ENCODE peak calls at places on chromosomes 6 and 20, in nine cellular contexts. I, W, J, E, U, C, H, K and O are unnamed samples.

GRCh38 chr20:48846516-48847492 is 19.0 kb upstream of the PREX1 start:
- DNase-seq in H (no peak), C (no peak), I (no peak), K (no peak), W (peak; percentile 84), E (no peak), U (no peak), J (no peak), O (no peak)

GRCh38 chr20:62583424-62583920 is 58.8 kb upstream of the SLCO4A1 start:
- DNase-seq in H (no peak), W (no peak), J (no peak), U (no peak), K (no peak), E (no peak), C (no peak), I (no peak), O (no peak)

GRCh38 chr6:13065596-13065995 is 262.7 kb downstream of the TBC1D7 start:
- DNase-seq in K (no peak), W (no peak), U (no peak), E (no peak), H (no peak), J (no peak), C (no peak), I (no peak), O (no peak)

GRCh38 chr6:7229376-7230326 is 83.3 kb downstream of the SSR1 start:
- DNase-seq in H (no peak), K (no peak), J (no peak), C (no peak), I (no peak), U (no peak), W (no peak), E (no peak), O (no peak)

GRCh38 chr6:34957184-34957904 is 68.3 kb downstream of the ANKS1A start:
- DNase-seq in H (no peak), W (no peak), I (no peak), K (no peak), E (no peak), C (no peak), U (no peak), J (no peak), O (no peak)

GRCh38 chr6:138160329-138161117 is 1.2 kb upstream of the ARFGEF3 start:
- DNase-seq in C (no peak), J (no peak), W (no peak), E (no peak), K (no peak), I (no peak), H (no peak), U (no peak), O (peak; percentile 75)

GRCh38 chr6:169886631-169887227 is 135.3 kb downstream of the ERMARD start:
- DNase-seq in E (no peak), H (no peak), K (no peak), C (no peak), I (no peak), J (no peak), W (no peak), U (no peak), O (no peak)

GRCh38 chr6:105359419-105360366 is 43.2 kb downstream of the PREP start:
- DNase-seq in W (no peak), C (no peak), K (no peak), I (peak; percentile 93), H (peak; percentile 94), E (peak; percentile 85), J (no peak), U (no peak), O (no peak)

GRCh38 chr6:101716810-101717209 is 323.3 kb downstream of the GRIK2 start:
- DNase-seq in W (no peak), U (no peak), J (no peak), C (no peak), K (no peak), I (no peak), E (no peak), H (no peak), O (no peak)

GRCh38 chr6:154488802-154489437 is 21.6 kb downstream of the CNKSR3 start:
- DNase-seq in W (no peak), I (peak; percentile 31), H (no peak), J (no peak), U (no peak), C (no peak), K (no peak), E (peak; percentile 51), O (peak; percentile 15)

GRCh38 chr6:157762636-157763035 is 60.4 kb upstream of the SNX9 start:
- DNase-seq in U (no peak), J (peak; percentile 23), H (no peak), C (no peak), W (peak; percentile 34), K (no peak), E (no peak), I (no peak), O (no peak)

GRCh38 chr6:126143650-126144260 is 157.4 kb downstream of the TRMT11 start:
- DNase-seq in U (no peak), K (no peak), W (no peak), I (no peak), J (no peak), C (no peak), E (no peak), H (no peak), O (no peak)

GRCh38 chr6:127207591-127208120 is 59.0 kb upstream of the RNF146 start:
- DNase-seq in K (no peak), E (peak; percentile 39), C (no peak), W (no peak), U (no peak), J (no peak), H (peak; percentile 10), I (no peak), O (no peak)

GRCh38 chr20:20237093-20237959 is 130.6 kb upstream of the INSM1 start:
- DNase-seq in W (peak; percentile 58), E (peak; percentile 21), U (no peak), I (peak; percentile 29), C (no peak), K (no peak), H (peak; percentile 22), J (peak; percentile 20), O (no peak)

GRCh38 chr6:626236-626635 is 30.7 kb downstream of the HUS1B start:
- DNase-seq in U (no peak), C (no peak), E (peak; percentile 59), J (no peak), W (no peak), K (no peak), H (no peak), I (no peak), O (no peak)

GRCh38 chr6:35725721-35726438 is 11.0 kb upstream of the ARMC12 start:
- DNase-seq in U (no peak), E (peak; percentile 39), K (no peak), I (peak; percentile 75), J (no peak), C (no peak), W (peak; percentile 85), H (no peak), O (no peak)

GRCh38 chr20:49814057-49814675 is 1.5 kb downstream of the SLC9A8 start:
- DNase-seq in I (peak; percentile 37), W (peak; percentile 38), J (no peak), H (peak; percentile 41), U (no peak), C (no peak), E (no peak), K (no peak), O (no peak)

DNA sequence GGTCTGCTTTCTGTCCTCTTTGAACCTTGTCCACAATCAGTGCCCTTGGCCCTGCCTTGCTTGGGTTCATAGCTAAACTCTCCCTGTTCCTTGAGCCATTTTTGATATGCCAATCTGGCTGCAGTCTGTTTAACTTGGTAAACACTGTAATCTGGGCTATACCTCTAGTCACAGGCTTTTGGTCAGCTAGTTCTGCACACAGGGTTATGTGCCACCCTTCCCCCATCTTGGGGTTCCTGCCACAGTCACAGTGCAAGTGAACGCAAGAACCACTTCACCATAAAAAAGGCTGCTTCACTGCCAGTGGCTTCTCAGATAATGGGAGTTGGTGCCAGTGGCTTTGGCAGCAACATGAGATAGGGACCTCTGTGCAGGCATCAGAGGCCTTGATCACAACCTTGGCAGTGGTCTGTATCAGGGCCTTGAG is 10.9 kb upstream of the ATRN start:
- DNase-seq in H (no peak), C (no peak), W (no peak), U (no peak), K (no peak), J (no peak), E (no peak), I (no peak), O (no peak)
- H3K4me3 ChIP-seq in H (no peak overlapping the region), C (no peak overlapping the region), W (no peak overlapping the region), U (no peak overlapping the region), K (no peak overlapping the region), J (no peak overlapping the region), E (no peak overlapping the region), I (no peak overlapping the region), O (no peak overlapping the region)

GRCh38 chr6:29825848-29826247 is 1.8 kb upstream of the HLA-G start:
- DNase-seq in I (peak; percentile 21), J (no peak), U (no peak), C (no peak), E (no peak), K (no peak), W (no peak), H (no peak), O (no peak)
- H3K4me3 ChIP-seq in I (no peak overlapping the region), J (no peak overlapping the region), U (no peak overlapping the region), C (no peak overlapping the region), E (no peak overlapping the region), K (no peak overlapping the region), W (no peak overlapping the region), H (no peak overlapping the region), O (no peak overlapping the region)

DNA sequence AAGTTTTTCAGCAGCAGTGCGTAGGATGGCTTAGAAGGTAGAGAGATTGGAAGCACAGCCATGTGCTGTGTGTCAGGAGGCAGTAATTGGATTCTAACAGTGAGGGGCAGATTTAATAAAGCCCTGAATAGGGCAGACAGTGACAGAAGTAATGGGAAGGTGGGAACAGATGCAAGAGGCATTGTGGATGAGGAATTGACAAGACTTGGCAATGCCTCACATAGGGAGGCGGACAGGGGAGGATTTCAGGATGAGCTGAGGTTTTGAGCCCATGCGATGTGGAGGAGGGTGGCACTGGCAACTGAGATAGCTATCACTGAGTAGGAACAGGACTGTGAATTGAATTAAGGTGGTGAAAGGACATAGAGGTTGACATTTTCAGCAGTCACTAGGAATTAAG is 262.2 kb upstream of the FLRT3 start:
- DNase-seq in K (no peak), E (no peak), U (no peak), C (no peak), I (no peak), J (no peak), H (no peak), W (no peak), O (no peak)
- H3K4me3 ChIP-seq in K (no peak overlapping the region), E (no peak overlapping the region), U (no peak overlapping the region), C (no peak overlapping the region), I (no peak overlapping the region), J (no peak overlapping the region), H (no peak overlapping the region), W (no peak overlapping the region), O (no peak overlapping the region)

DNA sequence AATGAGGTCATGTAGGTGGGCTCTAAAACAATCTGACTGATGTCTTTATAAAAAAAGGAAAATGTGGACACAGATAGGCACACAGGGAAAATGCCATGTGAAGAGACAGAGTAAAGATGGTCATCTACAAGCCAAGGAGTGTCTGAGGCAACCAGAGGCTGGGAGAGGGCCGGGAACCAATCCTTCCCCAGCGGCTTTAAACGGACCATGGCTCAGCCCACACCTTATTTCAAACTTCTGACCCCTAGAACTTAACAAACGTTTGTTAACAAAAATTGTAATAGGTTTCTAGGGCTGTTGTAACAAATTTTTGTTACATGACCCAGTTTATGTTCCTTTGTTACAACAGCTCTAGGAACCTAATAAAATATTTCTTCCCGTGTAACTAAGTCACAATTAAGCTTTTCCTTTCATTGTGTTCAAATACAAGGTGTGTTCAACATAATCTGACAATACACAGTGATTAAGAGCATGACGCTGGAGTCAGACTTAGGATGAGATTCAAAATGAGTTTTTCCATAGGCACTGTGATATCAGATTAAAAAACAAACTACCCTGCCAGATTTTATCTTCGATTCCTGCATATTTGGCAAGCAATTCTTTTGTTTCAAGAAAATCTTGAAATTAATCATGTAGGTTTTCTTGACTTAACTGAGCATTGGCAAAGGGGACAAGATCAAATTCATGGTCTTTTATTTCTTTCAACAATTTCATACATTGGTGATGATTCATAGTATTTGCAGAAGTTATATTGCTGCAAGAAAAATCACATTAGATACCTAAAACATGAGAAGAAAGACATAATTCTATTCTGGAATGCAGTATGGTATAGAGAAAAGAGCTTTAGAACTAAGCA is 169.5 kb upstream of the RIPOR2 start:
- DNase-seq in E (no peak), W (no peak), J (no peak), H (peak; percentile 18), K (no peak), U (no peak), I (no peak), C (no peak), O (no peak)
- H3K4me3 ChIP-seq in E (no peak overlapping the region), W (no peak overlapping the region), J (no peak overlapping the region), H (no peak overlapping the region), K (no peak overlapping the region), U (no peak overlapping the region), I (no peak overlapping the region), C (no peak overlapping the region), O (no peak overlapping the region)